ENCODE peak calls at places on chromosomes 13 and 19, in nine cellular contexts. I is fibroblast of lung, D is H9, N is mesenchymal stem cell, Q is neuronal stem cell, O is astrocyte, M is PC-9, G is IMR-90, F is GM23338. R is an unnamed sample.

GRCh38 chr19:50317115-50317514 is 12.1 kb downstream of the KCNC3 start:
- DNase-seq in I (no peak), D (no peak), N (no peak), Q (no peak), O (no peak), M (no peak), G (no peak), F (no peak), R (no peak)

GRCh38 chr19:18975011-18975410 is 34.0 kb upstream of the HOMER3 start:
- DNase-seq in I (no peak), D (no peak), N (peak; percentile 28), Q (no peak), O (no peak), M (no peak), G (peak; percentile 62), F (no peak), R (peak; percentile 74)

GRCh38 chr19:4295972-4296771 is 6.0 kb downstream of the TMIGD2 start:
- DNase-seq in I (peak; percentile 33), D (peak; percentile 63), N (no peak), Q (no peak), O (peak; percentile 10), M (no peak), G (no peak), F (peak; percentile 45), R (no peak)

GRCh38 chr13:91399189-91400093 is 1.0 kb downstream of the GPC5 start:
- DNase-seq in I (no peak), D (no peak), N (no peak), Q (no peak), O (no peak), M (no peak), G (no peak), F (peak; percentile 43), R (no peak)

GRCh38 chr19:19280561-19280960 is 7.5 kb upstream of the TM6SF2 start:
- DNase-seq in I (peak; percentile 21), D (no peak), N (no peak), Q (no peak), O (no peak), M (no peak), G (peak; percentile 5), F (no peak), R (no peak)

GRCh38 chr19:21519488-21519887 is 14.1 kb downstream of the ZNF429 start:
- DNase-seq in I (peak; percentile 8), D (no peak), N (no peak), Q (no peak), O (no peak), M (no peak), G (no peak), F (no peak), R (no peak)

GRCh38 chr13:105153626-105154025 is 1381.8 kb downstream of the EFNB2 start:
- DNase-seq in I (peak; percentile 42), D (no peak), N (no peak), Q (no peak), O (no peak), M (no peak), G (peak; percentile 20), F (no peak), R (no peak)

GRCh38 chr19:18205180-18205915 is 1.5 kb upstream of the RAB3A start:
- DNase-seq in I (peak; percentile 82), D (peak; percentile 58), N (peak; percentile 91), Q (no peak), O (peak; percentile 56), M (peak; percentile 54), G (peak; percentile 89), F (peak; percentile 71), R (peak; percentile 32)

GRCh38 chr13:44272692-44273091 is 100.9 kb upstream of the SERP2 start:
- DNase-seq in I (no peak), D (no peak), N (peak; percentile 53), Q (no peak), O (peak; percentile 81), M (no peak), G (peak; percentile 51), F (no peak), R (no peak)

GRCh38 chr19:5081441-5082161 is 112.7 kb downstream of the KDM4B start:
- DNase-seq in I (no peak), D (no peak), N (no peak), Q (no peak), O (no peak), M (no peak), G (no peak), F (no peak), R (no peak)

GRCh38 chr19:44951179-44952159 is 3.7 kb upstream of the CLPTM1 start:
- DNase-seq in I (peak; percentile 89), D (peak; percentile 69), N (peak; percentile 84), Q (peak; percentile 82), O (peak; percentile 52), M (peak; percentile 49), G (peak; percentile 82), F (peak; percentile 96), R (peak; percentile 53)

GRCh38 chr13:113861433-113862030 is 2.3 kb downstream of the GAS6 start:
- DNase-seq in I (no peak), D (peak; percentile 32), N (no peak), Q (no peak), O (no peak), M (no peak), G (no peak), F (no peak), R (peak; percentile 82)

GRCh38 chr13:38042771-38043170 is 173.2 kb upstream of the TRPC4 start:
- DNase-seq in I (no peak), D (no peak), N (no peak), Q (no peak), O (peak; percentile 44), M (no peak), G (peak; percentile 26), F (no peak), R (no peak)

GRCh38 chr13:72953391-72953960 is 105.3 kb upstream of the KLF5 start:
- DNase-seq in I (no peak), D (no peak), N (no peak), Q (no peak), O (no peak), M (no peak), G (no peak), F (no peak), R (no peak)

GRCh38 chr19:53977991-53978731 is 13.3 kb upstream of the CACNG6 start:
- DNase-seq in I (peak; percentile 69), D (peak; percentile 99), N (peak; percentile 81), Q (peak; percentile 98), O (peak; percentile 83), M (no peak), G (peak; percentile 84), F (peak; percentile 100), R (peak; percentile 22)
- H3K4me2 ChIP-seq in I (peak overlapping the region; percentile 68), D (peak overlapping the region; percentile 81), N (no peak overlapping the region), Q (peak overlapping the region; percentile 63), O (peak overlapping the region; percentile 76), M (peak overlapping the region; percentile 56), G (peak overlapping the region; percentile 92), F (peak overlapping the region; percentile 80), R (no peak overlapping the region)

DNA sequence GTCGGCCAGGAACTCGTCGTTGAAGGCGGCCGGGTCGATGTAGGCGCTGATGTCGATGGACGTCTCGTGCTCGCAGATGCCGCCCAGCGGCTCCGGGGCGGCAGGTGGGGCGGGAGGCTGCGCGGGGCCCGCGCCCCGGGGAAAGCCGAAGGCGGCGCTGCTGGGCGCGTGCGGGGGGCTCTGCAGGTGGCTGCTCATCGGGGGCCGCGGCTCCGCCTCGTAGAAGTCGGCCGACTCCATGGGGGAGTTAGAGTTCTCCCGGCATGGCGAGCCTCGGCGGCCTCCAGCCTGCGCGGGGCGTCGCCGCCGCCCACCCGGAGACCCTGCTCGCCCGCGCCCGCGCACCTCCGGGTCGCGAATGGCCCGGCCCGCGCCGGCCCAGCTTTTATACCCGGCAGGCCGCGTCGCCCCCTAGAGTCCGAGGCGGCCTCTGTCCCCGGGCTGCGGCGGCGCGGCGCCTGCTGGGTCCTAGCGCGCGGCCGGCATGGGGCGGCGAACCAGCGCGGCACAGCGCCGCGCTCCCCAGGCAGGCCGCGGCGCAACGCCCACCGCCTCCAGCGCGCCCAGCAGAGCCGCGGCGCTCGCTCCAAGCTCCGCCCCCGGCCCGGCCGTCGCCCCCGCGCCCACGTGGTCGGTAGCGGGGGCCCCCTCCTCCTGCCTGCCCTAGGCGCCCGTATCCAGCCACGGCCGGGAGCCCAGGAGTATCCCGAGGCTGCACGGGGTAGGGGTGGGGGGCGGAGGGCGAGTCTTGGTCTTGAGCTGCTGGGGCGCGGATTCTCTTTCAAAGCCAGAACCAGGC is at the start of gene CEBPA:
- DNase-seq in I (peak; percentile 77), D (peak; percentile 84), N (peak; percentile 74), Q (peak; percentile 90), O (peak; percentile 55), M (peak; percentile 90), G (peak; percentile 72), F (peak; percentile 91), R (peak; percentile 78)
- H2AFZ ChIP-seq in I (peak within 1 kb of the TSS; percentile 53), D (no peak within 1 kb of the TSS), N (peak within 1 kb of the TSS; percentile 94), Q (peak within 1 kb of the TSS; percentile 100), O (peak within 1 kb of the TSS; percentile 84), M (peak within 1 kb of the TSS; percentile 96), G (peak within 1 kb of the TSS; percentile 90), F (peak within 1 kb of the TSS; percentile 89), R (peak within 1 kb of the TSS; percentile 93)

GRCh38 chr13:100208596-100208995 is 119.7 kb downstream of the PCCA start:
- DNase-seq in I (no peak), D (no peak), N (no peak), Q (no peak), O (no peak), M (no peak), G (peak; percentile 2), F (no peak), R (peak; percentile 65)
- H3K4me2 ChIP-seq in I (no peak overlapping the region), D (no peak overlapping the region), N (no peak overlapping the region), Q (no peak overlapping the region), O (no peak overlapping the region), M (no peak overlapping the region), G (no peak overlapping the region), F (no peak overlapping the region), R (no peak overlapping the region)

GRCh38 chr13:33287142-33287882 is 1.8 kb upstream of the STARD13 start:
- DNase-seq in I (no peak), D (no peak), N (no peak), Q (no peak), O (no peak), M (no peak), G (no peak), F (no peak), R (no peak)

GRCh38 chr13:33284916-33285315 is 639 bp downstream of the STARD13 start:
- DNase-seq in I (no peak), D (no peak), N (peak; percentile 56), Q (no peak), O (peak; percentile 49), M (no peak), G (no peak), F (no peak), R (peak; percentile 44)

GRCh38 chr13:33285420-33286124 is at the start of gene STARD13:
- DNase-seq in I (peak; percentile 98), D (peak; percentile 95), N (peak; percentile 98), Q (peak; percentile 78), O (peak; percentile 97), M (peak; percentile 91), G (peak; percentile 98), F (peak; percentile 95), R (peak; percentile 96)

GRCh38 chr13:33284016-33284415 is 1.5 kb downstream of the STARD13 start:
- DNase-seq in I (no peak), D (no peak), N (no peak), Q (no peak), O (peak; percentile 45), M (no peak), G (peak; percentile 65), F (no peak), R (no peak)

GRCh38 chr13:33286143-33286542 is 588 bp upstream of the STARD13 start:
- DNase-seq in I (no peak), D (no peak), N (no peak), Q (no peak), O (no peak), M (no peak), G (no peak), F (peak; percentile 15), R (no peak)
- H2AFZ ChIP-seq in I (no peak overlapping the region), D (peak overlapping the region; percentile 89), N (no peak overlapping the region), Q (peak overlapping the region; percentile 93), O (peak overlapping the region; percentile 7), M (peak overlapping the region; percentile 76), G (no peak overlapping the region), F (peak overlapping the region; percentile 67), R (peak overlapping the region; percentile 79)

R was measured in mammary epithelial cell.